ENCODE peak calls at places on chromosome 11, in ten cellular contexts. T, V, I, U, R, K, J, P, N and O are unnamed samples. For H3K4me1, the result is how much of the 10 kb centered on the place peaks cover.

GRCh38 chr11:109320595-109320994 is 101.4 kb upstream of the C11orf87 start:
- DNase-seq in T (peak), V (no peak), I (no peak), U (no peak), R (no peak), K (peak), J (no peak), P (no peak), N (no peak), O (no peak)

GRCh38 chr11:131430466-131431176 is 60.2 kb downstream of the NTM start:
- DNase-seq in T (no peak), V (no peak), I (no peak), U (no peak), R (no peak), K (no peak), J (peak), P (no peak), N (no peak), O (no peak)

GRCh38 chr11:19474954-19475811 is 234.4 kb upstream of the E2F8 start:
- DNase-seq in T (no peak), V (no peak), I (no peak), U (no peak), R (no peak), K (no peak), J (no peak), P (no peak), N (no peak), O (no peak)

GRCh38 chr11:131099013-131099412 is 182.7 kb upstream of the SNX19 start:
- DNase-seq in T (peak), V (no peak), I (no peak), U (no peak), R (no peak), K (no peak), J (no peak), P (no peak), N (no peak), O (no peak)

GRCh38 chr11:85634747-85635146 is 6.4 kb downstream of the TMEM126B start:
- DNase-seq in T (no peak), V (no peak), I (no peak), U (no peak), R (no peak), K (no peak), J (no peak), P (no peak), N (no peak), O (peak)

GRCh38 chr11:103730151-103730940 is 306.1 kb upstream of the DDI1 start:
- DNase-seq in T (peak), V (no peak), I (no peak), U (no peak), R (no peak), K (no peak), J (no peak), P (no peak), N (no peak), O (no peak)

GRCh38 chr11:17972987-17973386 is 39.9 kb downstream of the SERGEF start:
- DNase-seq in T (peak), V (peak), I (no peak), U (peak), R (no peak), K (peak), J (peak), P (no peak), N (no peak), O (peak)

GRCh38 chr11:304915-305833 is 2.4 kb upstream of the IFITM2 start:
- DNase-seq in T (peak), V (peak), I (no peak), U (no peak), R (peak), K (no peak), J (peak), P (no peak), N (peak), O (peak)

GRCh38 chr11:70067036-70067435 is 11.1 kb upstream of the ANO1 start:
- DNase-seq in T (no peak), V (no peak), I (no peak), U (no peak), R (peak), K (no peak), J (no peak), P (no peak), N (no peak), O (peak)

GRCh38 chr11:62459080-62459479 is 40.2 kb downstream of the SCGB1A1 start:
- DNase-seq in T (peak), V (no peak), I (no peak), U (no peak), R (no peak), K (no peak), J (no peak), P (no peak), N (no peak), O (no peak)

GRCh38 chr11:120298461-120298860 is 26.6 kb upstream of the TLCD5 start:
- DNase-seq in T (no peak), V (no peak), I (no peak), U (no peak), R (no peak), K (no peak), J (no peak), P (no peak), N (no peak), O (no peak)

GRCh38 chr11:126007263-126007662 is 55.4 kb downstream of the CDON start:
- DNase-seq in T (peak), V (peak), I (no peak), U (no peak), R (no peak), K (peak), J (no peak), P (no peak), N (no peak), O (no peak)

GRCh38 chr11:61827573-61828378 is at the start of gene FADS2:
- DNase-seq in T (peak), V (peak), I (peak), U (peak), R (peak), K (no peak), J (peak), P (peak), N (no peak), O (peak)

GRCh38 chr11:64140101-64140500 is 25.8 kb downstream of the MACROD1 start:
- DNase-seq in T (no peak), V (no peak), I (no peak), U (no peak), R (no peak), K (no peak), J (no peak), P (no peak), N (no peak), O (no peak)

GRCh38 chr11:8863838-8864237 is 47.2 kb upstream of the AKIP1 start:
- DNase-seq in T (peak), V (no peak), I (no peak), U (no peak), R (no peak), K (no peak), J (no peak), P (no peak), N (no peak), O (no peak)

GRCh38 chr11:116311141-116311540 is 461.6 kb downstream of the BUD13 start:
- DNase-seq in T (no peak), V (no peak), I (no peak), U (no peak), R (no peak), K (no peak), J (no peak), P (no peak), N (no peak), O (no peak)

GRCh38 chr11:110069158-110069737 is 23.9 kb upstream of the ZC3H12C start:
- DNase-seq in T (peak), V (peak), I (no peak), U (no peak), R (peak), K (peak), J (peak), P (no peak), N (no peak), O (no peak)

GRCh38 chr11:116199182-116199581 is 573.6 kb downstream of the BUD13 start:
- DNase-seq in T (no peak), V (no peak), I (no peak), U (no peak), R (no peak), K (no peak), J (peak), P (no peak), N (no peak), O (no peak)

GRCh38 chr11:45702511-45702910 is 37.1 kb upstream of the CHST1 start:
- DNase-seq in T (no peak), V (no peak), I (no peak), U (no peak), R (no peak), K (no peak), J (no peak), P (no peak), N (no peak), O (no peak)

GRCh38 chr11:76614471-76615183 is 55.9 kb downstream of the LRRC32 start:
- DNase-seq in T (no peak), V (peak), I (no peak), U (no peak), R (peak), K (no peak), J (no peak), P (no peak), N (no peak), O (no peak)

GRCh38 chr11:79030448-79030847 is 410.4 kb downstream of the TENM4 start:
- DNase-seq in T (no peak), V (no peak), I (no peak), U (no peak), R (no peak), K (no peak), J (no peak), P (no peak), N (no peak), O (no peak)

GRCh38 chr11:119509969-119510401 is 87.0 kb upstream of the THY1 start:
- DNase-seq in T (peak), V (peak), I (no peak), U (no peak), R (no peak), K (no peak), J (no peak), P (no peak), N (peak), O (no peak)

GRCh38 chr11:20207781-20208621 is 47.7 kb upstream of the DBX1 start:
- DNase-seq in T (peak), V (no peak), I (no peak), U (no peak), R (no peak), K (no peak), J (peak), P (no peak), N (no peak), O (no peak)

GRCh38 chr11:128480665-128481064 is 106.7 kb downstream of the ETS1 start:
- DNase-seq in T (no peak), V (no peak), I (no peak), U (no peak), R (no peak), K (no peak), J (no peak), P (no peak), N (no peak), O (no peak)

GRCh38 chr11:107898270-107898669 is 30.0 kb upstream of the RAB39A start:
- DNase-seq in T (peak), V (no peak), I (no peak), U (no peak), R (no peak), K (peak), J (peak), P (peak), N (peak), O (no peak)

GRCh38 chr11:96241351-96241841 is 101.6 kb downstream of the MAML2 start:
- DNase-seq in T (no peak), V (no peak), I (no peak), U (no peak), R (no peak), K (no peak), J (no peak), P (no peak), N (peak), O (peak)

GRCh38 chr11:62337682-62338181 is 484 bp downstream of the ASRGL1 start:
- DNase-seq in T (no peak), V (peak), I (no peak), U (no peak), R (peak), K (no peak), J (peak), P (no peak), N (no peak), O (peak)

GRCh38 chr11:119380816-119381185 is 689 bp downstream of the USP2 start:
- DNase-seq in T (no peak), V (peak), I (no peak), U (no peak), R (no peak), K (no peak), J (peak), P (no peak), N (peak), O (no peak)

GRCh38 chr11:73350908-73351636 is 25.1 kb upstream of the RELT start:
- DNase-seq in T (peak), V (peak), I (peak), U (no peak), R (no peak), K (peak), J (peak), P (peak), N (peak), O (no peak)

GRCh38 chr11:57458410-57459111 is 1.8 kb upstream of the RTN4RL2 start:
- DNase-seq in T (peak), V (peak), I (no peak), U (no peak), R (peak), K (no peak), J (peak), P (peak), N (peak), O (no peak)
- H3K4me1 ChIP-seq in T (under half), V (under half), I (under half), U (under half), R (half or more), K (under half), J (under half), P (under half), N (under half), O (under half)

DNA sequence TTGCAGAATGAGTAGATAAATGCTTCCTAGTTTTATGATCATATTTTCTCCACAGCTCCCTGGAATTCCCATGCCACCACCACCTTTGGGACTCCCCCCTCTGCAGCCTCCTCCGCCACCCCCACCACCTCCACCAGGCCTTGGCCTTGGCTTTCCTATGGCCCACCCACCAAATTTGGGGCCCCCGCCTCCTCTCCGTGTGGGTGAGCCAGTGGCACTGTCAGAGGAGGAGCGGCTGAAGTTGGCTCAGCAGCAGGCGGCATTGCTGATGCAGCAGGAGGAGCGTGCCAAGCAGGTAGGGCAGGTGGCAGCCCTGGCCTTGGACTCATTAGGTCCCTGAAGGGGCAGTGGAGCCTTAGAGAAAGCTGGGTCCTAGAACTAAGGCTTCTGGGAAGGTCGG is 2.9 kb downstream of the SF3B2 start:
- DNase-seq in T (no peak), V (no peak), I (no peak), U (no peak), R (no peak), K (no peak), J (no peak), P (no peak), N (no peak), O (no peak)
- H3K4me1 ChIP-seq in T (under half), V (under half), I (under half), U (under half), R (under half), K (under half), J (under half), P (under half), N (under half), O (under half)

GRCh38 chr11:92512204-92512569 is 287.6 kb downstream of the FAT3 start:
- DNase-seq in T (no peak), V (no peak), I (no peak), U (no peak), R (no peak), K (no peak), J (no peak), P (no peak), N (no peak), O (no peak)

GRCh38 chr11:92511522-92512203 is 287.0 kb downstream of the FAT3 start:
- DNase-seq in T (no peak), V (no peak), I (no peak), U (peak), R (no peak), K (no peak), J (no peak), P (no peak), N (no peak), O (no peak)

GRCh38 chr11:92505689-92506088 is 281.1 kb downstream of the FAT3 start:
- DNase-seq in T (no peak), V (no peak), I (no peak), U (no peak), R (no peak), K (no peak), J (no peak), P (no peak), N (no peak), O (no peak)

GRCh38 chr11:92510591-92510990 is 286.0 kb downstream of the FAT3 start:
- DNase-seq in T (no peak), V (no peak), I (no peak), U (no peak), R (no peak), K (no peak), J (no peak), P (no peak), N (no peak), O (no peak)
- H3K4me1 ChIP-seq in T (under half), V (under half), I (under half), U (under half), R (under half), K (under half), J (under half), P (under half), N (under half), O (under half)

GRCh38 chr11:97860237-97860636 is 1160.5 kb upstream of the CNTN5 start:
- DNase-seq in T (no peak), V (no peak), I (no peak), U (no peak), R (no peak), K (no peak), J (no peak), P (no peak), N (no peak), O (no peak)

GRCh38 chr11:97850726-97851125 is 1170.0 kb upstream of the CNTN5 start:
- DNase-seq in T (no peak), V (no peak), I (no peak), U (no peak), R (no peak), K (no peak), J (no peak), P (no peak), N (no peak), O (no peak)

GRCh38 chr11:97856666-97857065 is 1164.1 kb upstream of the CNTN5 start:
- DNase-seq in T (no peak), V (no peak), I (no peak), U (peak), R (no peak), K (no peak), J (no peak), P (no peak), N (no peak), O (no peak)

GRCh38 chr11:97854877-97855276 is 1165.9 kb upstream of the CNTN5 start:
- DNase-seq in T (no peak), V (no peak), I (no peak), U (no peak), R (no peak), K (no peak), J (no peak), P (no peak), N (no peak), O (no peak)

DNA sequence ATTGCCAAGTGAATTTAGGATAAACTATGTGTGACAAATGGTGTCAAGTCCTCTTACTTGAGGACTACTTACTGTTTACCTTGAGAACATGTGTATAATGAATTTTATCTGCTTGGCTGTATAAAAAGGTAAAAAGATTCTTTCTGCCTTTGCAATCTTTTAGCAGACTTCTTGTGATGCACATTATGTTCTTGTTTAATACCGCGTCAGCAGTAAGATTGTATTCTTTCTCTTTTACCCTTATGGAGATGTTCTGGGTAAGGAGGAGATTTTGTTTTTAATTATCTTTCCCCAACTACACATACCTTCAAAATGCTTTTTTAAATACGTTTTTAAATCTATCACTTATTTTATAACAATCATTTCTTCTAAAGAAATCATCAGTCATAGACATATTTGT is 1166.4 kb upstream of the CNTN5 start:
- DNase-seq in T (no peak), V (no peak), I (no peak), U (no peak), R (no peak), K (no peak), J (no peak), P (no peak), N (no peak), O (no peak)
- H3K4me1 ChIP-seq in T (under half), V (under half), I (under half), U (under half), R (under half), K (under half), J (under half), P (under half), N (under half), O (under half)

GRCh38 chr11:35982061-35982460 is 38.2 kb downstream of the LDLRAD3 start:
- DNase-seq in T (no peak), V (no peak), I (no peak), U (no peak), R (no peak), K (no peak), J (no peak), P (no peak), N (no peak), O (no peak)
- H3K4me1 ChIP-seq in T (under half), V (under half), I (under half), U (under half), R (under half), K (under half), J (under half), P (under half), N (under half), O (under half)

GRCh38 chr11:7528514-7529049 is 14.8 kb downstream of the PPFIBP2 start:
- DNase-seq in T (no peak), V (no peak), I (no peak), U (no peak), R (no peak), K (no peak), J (no peak), P (no peak), N (no peak), O (no peak)

GRCh38 chr11:7524831-7525230 is 11.0 kb downstream of the PPFIBP2 start:
- DNase-seq in T (no peak), V (no peak), I (no peak), U (no peak), R (no peak), K (no peak), J (no peak), P (no peak), N (peak), O (no peak)

GRCh38 chr11:7525424-7525823 is 11.6 kb downstream of the PPFIBP2 start:
- DNase-seq in T (no peak), V (no peak), I (no peak), U (no peak), R (peak), K (no peak), J (no peak), P (no peak), N (no peak), O (no peak)

GRCh38 chr11:7530013-7530412 is 16.2 kb downstream of the PPFIBP2 start:
- DNase-seq in T (no peak), V (no peak), I (no peak), U (no peak), R (no peak), K (no peak), J (no peak), P (no peak), N (no peak), O (no peak)

GRCh38 chr11:7527029-7527428 is 13.2 kb downstream of the PPFIBP2 start:
- DNase-seq in T (no peak), V (no peak), I (peak), U (no peak), R (no peak), K (no peak), J (no peak), P (peak), N (no peak), O (no peak)
- H3K4me1 ChIP-seq in T (under half), V (under half), I (half or more), U (under half), R (half or more), K (under half), J (under half), P (half or more), N (half or more), O (under half)

DNA sequence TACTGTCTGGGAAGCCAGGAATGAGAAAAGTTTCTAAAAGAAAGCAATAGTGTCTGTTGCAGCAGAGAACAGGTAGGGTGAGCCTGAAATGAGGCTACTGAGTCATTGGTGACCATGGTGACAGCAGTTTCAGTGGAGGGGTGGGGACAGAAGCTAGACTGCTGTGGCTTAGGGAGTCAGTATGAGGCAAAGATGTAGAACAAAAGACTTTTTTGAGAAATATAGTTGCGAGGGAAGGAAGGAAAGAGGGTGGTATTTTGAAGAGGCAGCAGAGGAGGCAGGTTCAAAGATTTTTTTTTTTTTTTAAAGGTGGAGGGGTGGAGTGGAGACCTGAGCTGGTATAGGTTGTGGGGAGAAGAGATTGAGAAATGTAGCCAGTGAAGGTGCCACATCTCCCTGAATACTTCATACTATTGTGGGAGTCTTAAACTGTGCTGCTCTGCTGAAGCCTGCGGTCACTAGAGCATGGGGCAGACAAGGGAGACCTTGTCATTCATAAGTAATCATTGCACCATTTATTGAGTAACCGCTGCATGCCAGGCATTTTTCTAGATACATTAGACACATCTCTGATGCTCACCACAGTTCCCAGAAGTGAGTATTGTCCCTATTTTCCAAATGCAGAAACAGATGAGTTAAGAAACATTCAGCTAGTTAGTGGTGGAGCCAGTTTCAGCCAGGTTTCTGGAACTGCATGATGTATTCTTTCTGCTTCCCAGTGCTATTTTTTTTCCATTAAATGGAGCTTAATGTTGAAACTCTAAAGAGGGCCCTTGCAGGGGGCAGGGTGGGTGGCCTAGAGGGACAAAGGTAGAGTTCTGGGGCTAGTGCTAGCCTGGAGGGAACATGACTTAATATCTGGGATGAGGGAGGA is 49.9 kb downstream of the STIM1 start:
- DNase-seq in T (peak), V (peak), I (peak), U (no peak), R (no peak), K (peak), J (no peak), P (peak), N (no peak), O (peak)
- H3K4me1 ChIP-seq in T (under half), V (under half), I (half or more), U (under half), R (under half), K (under half), J (under half), P (half or more), N (half or more), O (under half)